ENCODE peak calls at places on chromosomes 6 and 20, in five cellular contexts. One of them, this sample, is unnamed.

GRCh38 chr6:161890959-161891358 is 617.1 kb upstream of the AGPAT4 start:
- DNase-seq in C1 segment of cervical spinal cord: no peak
- DNase-seq in BJ: no peak
- DNase-seq in heart right ventricle: no peak
- DNase-seq in cardiac muscle cell: no peak
- DNase-seq in this sample: no peak

GRCh38 chr6:164107297-164107995 is 692.9 kb downstream of the QKI start:
- DNase-seq in C1 segment of cervical spinal cord: no peak
- DNase-seq in BJ: no peak
- DNase-seq in heart right ventricle: no peak
- DNase-seq in cardiac muscle cell: no peak
- DNase-seq in this sample: no peak

GRCh38 chr6:16265351-16266341 is 27.3 kb downstream of the GMPR start:
- DNase-seq in C1 segment of cervical spinal cord: no peak
- DNase-seq in BJ: no peak
- DNase-seq in heart right ventricle: no peak
- DNase-seq in cardiac muscle cell: no peak
- DNase-seq in this sample: no peak

GRCh38 chr20:36645998-36646397 is at the start of gene SLA2:
- DNase-seq in C1 segment of cervical spinal cord: no peak
- DNase-seq in BJ: no peak
- DNase-seq in heart right ventricle: no peak
- DNase-seq in cardiac muscle cell: no peak
- DNase-seq in this sample: no peak

GRCh38 chr6:548517-548916 is 108.4 kb downstream of the HUS1B start:
- DNase-seq in C1 segment of cervical spinal cord: no peak
- DNase-seq in BJ: no peak
- DNase-seq in heart right ventricle: no peak
- DNase-seq in cardiac muscle cell: no peak
- DNase-seq in this sample: no peak

GRCh38 chr6:44254957-44255808 is 2.1 kb downstream of the SLC35B2 start:
- DNase-seq in C1 segment of cervical spinal cord: no peak
- DNase-seq in BJ: no peak
- DNase-seq in heart right ventricle: no peak
- DNase-seq in cardiac muscle cell: no peak
- DNase-seq in this sample: no peak

GRCh38 chr6:29474996-29475395 is 12.8 kb downstream of the MAS1L start:
- DNase-seq in C1 segment of cervical spinal cord: no peak
- DNase-seq in BJ: no peak
- DNase-seq in heart right ventricle: no peak
- DNase-seq in cardiac muscle cell: no peak
- DNase-seq in this sample: no peak

GRCh38 chr20:59912609-59913008 is 20.8 kb downstream of the SYCP2 start:
- DNase-seq in C1 segment of cervical spinal cord: no peak
- DNase-seq in BJ: no peak
- DNase-seq in heart right ventricle: no peak
- DNase-seq in cardiac muscle cell: no peak
- DNase-seq in this sample: no peak

GRCh38 chr6:26272171-26272631 is 92.8 kb upstream of the BTN3A2 start:
- DNase-seq in C1 segment of cervical spinal cord: no peak
- DNase-seq in BJ: no peak
- DNase-seq in heart right ventricle: peak
- DNase-seq in cardiac muscle cell: peak
- DNase-seq in this sample: no peak

GRCh38 chr6:135936606-135937005 is 85.1 kb downstream of the PDE7B start:
- DNase-seq in C1 segment of cervical spinal cord: no peak
- DNase-seq in BJ: peak
- DNase-seq in heart right ventricle: no peak
- DNase-seq in cardiac muscle cell: no peak
- DNase-seq in this sample: no peak

GRCh38 chr6:1872649-1873131 is 263.0 kb downstream of the FOXC1 start:
- DNase-seq in C1 segment of cervical spinal cord: no peak
- DNase-seq in BJ: peak
- DNase-seq in heart right ventricle: no peak
- DNase-seq in cardiac muscle cell: peak
- DNase-seq in this sample: peak

GRCh38 chr20:35720165-35721123 is 21.2 kb downstream of the ROMO1 start:
- DNase-seq in C1 segment of cervical spinal cord: no peak
- DNase-seq in BJ: no peak
- DNase-seq in heart right ventricle: no peak
- DNase-seq in cardiac muscle cell: no peak
- DNase-seq in this sample: no peak

GRCh38 chr6:35452186-35453090 is at the start of gene FANCE:
- DNase-seq in C1 segment of cervical spinal cord: peak
- DNase-seq in BJ: peak
- DNase-seq in heart right ventricle: peak
- DNase-seq in cardiac muscle cell: peak
- DNase-seq in this sample: peak

GRCh38 chr6:26157150-26157837 is 70.1 kb downstream of the HFE start:
- DNase-seq in C1 segment of cervical spinal cord: no peak
- DNase-seq in BJ: no peak
- DNase-seq in heart right ventricle: peak
- DNase-seq in cardiac muscle cell: peak
- DNase-seq in this sample: peak